ENCODE peak calls at places on chromosomes 5 and 9, in five cellular contexts. Y is CD8-positive, alpha-beta T cell; D is spleen; L is upper lobe of right lung; F is A549. N is an unnamed sample. For H3K9me3 and H3K4me1, the result is how much of the 10 kb centered on the place peaks cover.

GRCh38 chr5:107674655-107675054 is 3.9 kb upstream of the EFNA5 start:
- DNase-seq in Y (no peak), D (no peak), L (no peak), F (no peak), N (no peak)

GRCh38 chr9:88007291-88007650 is 32.9 kb upstream of the CDK20 start:
- DNase-seq in Y (no peak), D (no peak), L (no peak), F (no peak), N (no peak)

GRCh38 chr9:107491081-107492053 is 1.8 kb upstream of the KLF4 start:
- DNase-seq in Y (no peak), D (peak), L (no peak), F (no peak), N (no peak)

GRCh38 chr5:160463775-160464465 is 42.3 kb downstream of the PTTG1 start:
- DNase-seq in Y (no peak), D (no peak), L (no peak), F (no peak), N (no peak)

GRCh38 chr5:64506567-64507321 is 929 bp downstream of the RGS7BP start:
- DNase-seq in Y (no peak), D (peak), L (no peak), F (no peak), N (no peak)

GRCh38 chr5:174491265-174491664 is 233.1 kb upstream of the MSX2 start:
- DNase-seq in Y (no peak), D (no peak), L (no peak), F (no peak), N (no peak)

GRCh38 chr5:109951758-109952157 is 262.0 kb downstream of the MAN2A1 start:
- DNase-seq in Y (no peak), D (no peak), L (no peak), F (no peak), N (no peak)

GRCh38 chr5:35302544-35302943 is 72.3 kb upstream of the PRLR start:
- DNase-seq in Y (no peak), D (no peak), L (no peak), F (no peak), N (no peak)

GRCh38 chr5:134603059-134603458 is 29.6 kb downstream of the SAR1B start:
- DNase-seq in Y (no peak), D (no peak), L (no peak), F (no peak), N (no peak)

GRCh38 chr5:93607367-93608258 is 24.6 kb downstream of the NR2F1 start:
- DNase-seq in Y (no peak), D (no peak), L (no peak), F (peak), N (no peak)

GRCh38 chr9:124254261-124254682 is 3.5 kb upstream of the NEK6 start:
- DNase-seq in Y (no peak), D (peak), L (no peak), F (no peak), N (no peak)

GRCh38 chr5:158560170-158560569 is 539.5 kb downstream of the EBF1 start:
- DNase-seq in Y (no peak), D (peak), L (no peak), F (no peak), N (no peak)

GRCh38 chr5:18798058-18798457 is 1163.8 kb downstream of the TAF11L14 start:
- DNase-seq in Y (no peak), D (no peak), L (no peak), F (no peak), N (no peak)

GRCh38 chr5:74378464-74378863 is 262.1 kb downstream of the ENC1 start:
- DNase-seq in Y (no peak), D (no peak), L (no peak), F (no peak), N (no peak)

GRCh38 chr9:123568691-123569342 is 212.8 kb downstream of the CRB2 start:
- DNase-seq in Y (no peak), D (no peak), L (no peak), F (no peak), N (no peak)

GRCh38 chr9:12464910-12465512 is 228.2 kb upstream of the TYRP1 start:
- DNase-seq in Y (no peak), D (no peak), L (no peak), F (peak), N (no peak)

GRCh38 chr5:178199581-178200434 is 4.5 kb upstream of the HNRNPAB start:
- DNase-seq in Y (no peak), D (no peak), L (no peak), F (no peak), N (no peak)

GRCh38 chr5:150112211-150113046 is 26.1 kb upstream of the CSF1R start:
- DNase-seq in Y (peak), D (no peak), L (peak), F (no peak), N (no peak)

GRCh38 chr5:110159202-110159601 is 469.5 kb downstream of the MAN2A1 start:
- DNase-seq in Y (no peak), D (no peak), L (no peak), F (no peak), N (no peak)

GRCh38 chr5:68344447-68345111 is 129.0 kb downstream of the PIK3R1 start:
- DNase-seq in Y (no peak), D (no peak), L (no peak), F (no peak), N (no peak)

GRCh38 chr9:84788803-84789462 is 119.4 kb downstream of the NTRK2 start:
- DNase-seq in Y (no peak), D (no peak), L (no peak), F (no peak), N (no peak)

GRCh38 chr5:178642351-178642909 is 15.6 kb upstream of the CLK4 start:
- DNase-seq in Y (no peak), D (no peak), L (no peak), F (no peak), N (no peak)

GRCh38 chr9:20209421-20210340 is 412.6 kb downstream of the MLLT3 start:
- DNase-seq in Y (peak), D (no peak), L (no peak), F (no peak), N (no peak)

GRCh38 chr5:11803436-11803835 is 100.8 kb downstream of the CTNND2 start:
- DNase-seq in Y (no peak), D (no peak), L (no peak), F (no peak), N (no peak)

GRCh38 chr5:115351356-115352195 is 55.1 kb upstream of the CCDC112 start:
- DNase-seq in Y (no peak), D (no peak), L (no peak), F (peak), N (no peak)

GRCh38 chr5:91101777-91102379 is 281.2 kb downstream of the ARRDC3 start:
- DNase-seq in Y (peak), D (peak), L (peak), F (peak), N (peak)

GRCh38 chr9:16459421-16460148 is 410.9 kb downstream of the BNC2 start:
- DNase-seq in Y (no peak), D (no peak), L (no peak), F (no peak), N (no peak)

GRCh38 chr5:115736004-115736689 is 80.3 kb downstream of the CDO1 start:
- DNase-seq in Y (no peak), D (no peak), L (no peak), F (no peak), N (no peak)

GRCh38 chr9:69768101-69768500 is 8.3 kb upstream of the PTAR1 start:
- DNase-seq in Y (no peak), D (no peak), L (no peak), F (no peak), N (no peak)

GRCh38 chr5:127758884-127759283 is 55.7 kb downstream of the CCDC192 start:
- DNase-seq in Y (no peak), D (no peak), L (no peak), F (no peak), N (no peak)

GRCh38 chr5:30343707-30344106 is 849.8 kb upstream of the CDH6 start:
- DNase-seq in Y (no peak), D (no peak), L (no peak), F (no peak), N (no peak)

GRCh38 chr9:125969868-125970267 is 222.7 kb downstream of the PBX3 start:
- DNase-seq in Y (no peak), D (no peak), L (no peak), F (no peak), N (no peak)

GRCh38 chr5:138654281-138654867 is 79.2 kb upstream of the HSPA9 start:
- DNase-seq in Y (peak), D (no peak), L (no peak), F (no peak), N (no peak)

GRCh38 chr9:14221558-14221957 is 92.4 kb downstream of the NFIB start:
- DNase-seq in Y (no peak), D (no peak), L (no peak), F (peak), N (no peak)

GRCh38 chr5:179253730-179254129 is 91.5 kb downstream of the ADAMTS2 start:
- DNase-seq in Y (no peak), D (peak), L (peak), F (no peak), N (no peak)

GRCh38 chr9:110072597-110073355 is 135.2 kb downstream of the C9orf152 start:
- DNase-seq in Y (no peak), D (no peak), L (no peak), F (no peak), N (no peak)

GRCh38 chr5:133754575-133755169 is 142.3 kb upstream of the FSTL4 start:
- DNase-seq in Y (no peak), D (no peak), L (no peak), F (peak), N (peak)

GRCh38 chr5:178249191-178249989 is 16.8 kb upstream of the PHYKPL start:
- DNase-seq in Y (peak), D (peak), L (no peak), F (no peak), N (no peak)

GRCh38 chr9:135277219-135278201 is 190.0 kb downstream of the OLFM1 start:
- DNase-seq in Y (no peak), D (no peak), L (no peak), F (no peak), N (no peak)
- H3K9me3 ChIP-seq in Y (under half), D (under half), L (under half), F (under half), N (under half)

GRCh38 chr9:38041564-38042267 is 27.3 kb downstream of the SHB start:
- DNase-seq in Y (no peak), D (no peak), L (no peak), F (no peak), N (no peak)
- H3K4me1 ChIP-seq in Y (under half), D (under half), L (half or more), F (half or more), N (under half)

GRCh38 chr9:38068866-38069628 is at the start of gene SHB:
- DNase-seq in Y (peak), D (peak), L (peak), F (peak), N (peak)
- TF ChIP-seq CTCF in Y (peak), D (peak), L (no peak), F (peak), N (no peak)

DNA sequence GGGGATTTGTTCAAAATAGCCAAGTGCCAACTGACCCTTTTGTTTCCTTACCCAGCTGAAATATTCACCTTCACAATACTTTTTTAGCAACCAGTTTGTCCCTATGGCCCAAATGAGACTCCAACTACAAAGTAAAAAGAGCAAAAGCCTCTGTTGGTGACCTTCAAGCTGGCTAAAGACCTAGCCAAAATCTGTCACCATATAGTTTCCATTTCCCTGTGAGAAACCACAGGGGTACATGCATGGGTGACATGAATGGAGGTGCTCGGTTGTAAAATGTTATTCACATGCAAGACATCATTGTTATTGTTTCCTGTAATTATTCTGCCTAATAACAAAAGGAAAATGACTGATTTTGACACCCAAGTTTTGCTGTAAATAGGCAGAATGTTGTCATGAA is 285.3 kb downstream of the ZNF608 start:
- DNase-seq in Y (no peak), D (no peak), L (no peak), F (no peak), N (no peak)
- H3K9me3 ChIP-seq in Y (under half), D (under half), L (under half), F (under half), N (under half)

GRCh38 chr9:131657456-131657855 is 82.4 kb downstream of the RAPGEF1 start:
- DNase-seq in Y (no peak), D (no peak), L (no peak), F (no peak), N (no peak)

GRCh38 chr9:131657031-131657377 is 82.9 kb downstream of the RAPGEF1 start:
- DNase-seq in Y (no peak), D (no peak), L (no peak), F (no peak), N (no peak)

GRCh38 chr9:131660466-131661405 is 79.1 kb downstream of the RAPGEF1 start:
- DNase-seq in Y (no peak), D (no peak), L (no peak), F (no peak), N (no peak)

GRCh38 chr9:131657890-131658752 is 81.8 kb downstream of the RAPGEF1 start:
- DNase-seq in Y (no peak), D (no peak), L (no peak), F (peak), N (peak)

GRCh38 chr9:131658753-131659129 is 81.1 kb downstream of the RAPGEF1 start:
- DNase-seq in Y (no peak), D (no peak), L (no peak), F (no peak), N (no peak)
- H3K4me1 ChIP-seq in Y (under half), D (under half), L (half or more), F (under half), N (under half)

GRCh38 chr5:56429110-56429561 is 196.0 kb upstream of the ANKRD55 start:
- DNase-seq in Y (no peak), D (no peak), L (no peak), F (no peak), N (no peak)

GRCh38 chr5:56432326-56432725 is 199.2 kb upstream of the ANKRD55 start:
- DNase-seq in Y (no peak), D (no peak), L (no peak), F (no peak), N (no peak)

GRCh38 chr5:56422060-56422762 is 189.1 kb upstream of the ANKRD55 start:
- DNase-seq in Y (no peak), D (no peak), L (no peak), F (no peak), N (no peak)

GRCh38 chr5:56430437-56430836 is 197.3 kb upstream of the ANKRD55 start:
- DNase-seq in Y (no peak), D (no peak), L (no peak), F (no peak), N (no peak)

DNA sequence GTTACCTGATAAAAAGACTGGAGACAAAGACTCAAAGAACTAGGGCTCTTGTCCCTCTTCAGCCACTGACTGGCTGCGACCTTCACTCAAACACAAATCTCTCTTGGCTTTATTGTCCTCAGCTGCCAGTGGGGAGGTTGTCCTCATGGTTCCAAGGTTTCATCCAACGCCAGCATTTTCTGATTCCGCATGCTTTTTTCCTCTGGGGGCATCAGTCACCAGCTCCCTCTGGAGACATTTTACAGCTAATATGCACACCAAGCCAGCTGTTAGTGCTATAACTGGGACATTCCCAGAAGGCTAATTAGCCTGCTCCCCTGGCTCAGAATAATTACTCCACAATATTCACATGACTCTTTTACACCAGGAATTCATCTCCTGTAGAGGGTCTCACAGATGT is 193.5 kb upstream of the ANKRD55 start:
- DNase-seq in Y (no peak), D (no peak), L (no peak), F (no peak), N (no peak)
- TF ChIP-seq CTCF in Y (no peak), D (no peak), L (no peak), F (no peak), N (no peak)

GRCh38 chr5:2688586-2688985 is 62.9 kb downstream of the IRX2 start:
- DNase-seq in Y (no peak), D (no peak), L (no peak), F (no peak), N (no peak)
- H3K9me3 ChIP-seq in Y (under half), D (under half), L (under half), F (under half), N (under half)

GRCh38 chr5:142883438-142883837 is 113.3 kb downstream of the ARHGAP26 start:
- DNase-seq in Y (no peak), D (no peak), L (no peak), F (no peak), N (no peak)

GRCh38 chr5:142884029-142884428 is 113.9 kb downstream of the ARHGAP26 start:
- DNase-seq in Y (no peak), D (no peak), L (no peak), F (no peak), N (no peak)

GRCh38 chr5:142881076-142881466 is 110.9 kb downstream of the ARHGAP26 start:
- DNase-seq in Y (no peak), D (peak), L (no peak), F (no peak), N (no peak)

GRCh38 chr5:142881727-142882126 is 111.5 kb downstream of the ARHGAP26 start:
- DNase-seq in Y (no peak), D (no peak), L (no peak), F (no peak), N (no peak)

GRCh38 chr5:142883025-142883424 is 112.8 kb downstream of the ARHGAP26 start:
- DNase-seq in Y (no peak), D (no peak), L (no peak), F (no peak), N (no peak)
- H3K4me1 ChIP-seq in Y (under half), D (under half), L (under half), F (under half), N (under half)

N was measured in pancreas.